ENCODE peak calls at places on chromosome 4, in seven cellular contexts. C is mesothelial cell of epicardium; J is astrocyte; V is ovary; O is pancreas; H is CD4-positive, alpha-beta T cell; P is breast epithelium. I is an unnamed sample.

GRCh38 chr4:183362916-183363542 is 40.8 kb upstream of the CLDN24 start:
- DNase-seq in C (no peak), J (peak), V (no peak), O (no peak), H (no peak), P (no peak), I (no peak)

GRCh38 chr4:144578681-144579080 is 67.3 kb upstream of the HHIP start:
- DNase-seq in C (no peak), J (peak), V (no peak), O (no peak), H (no peak), P (no peak), I (no peak)

GRCh38 chr4:6986067-6986780 is 56.9 kb upstream of the TADA2B start:
- DNase-seq in C (no peak), J (peak), V (no peak), O (no peak), H (no peak), P (no peak), I (no peak)

GRCh38 chr4:121096629-121097028 is 24.3 kb upstream of the NDNF start:
- DNase-seq in C (no peak), J (peak), V (no peak), O (no peak), H (no peak), P (no peak), I (no peak)

GRCh38 chr4:96983830-96984229 is 1143.9 kb downstream of the PDHA2 start:
- DNase-seq in C (no peak), J (no peak), V (no peak), O (no peak), H (no peak), P (no peak), I (no peak)

GRCh38 chr4:8906668-8906970 is 35.0 kb upstream of the HMX1 start:
- DNase-seq in C (no peak), J (no peak), V (no peak), O (no peak), H (no peak), P (peak), I (peak)

GRCh38 chr4:161248880-161249279 is 914.9 kb downstream of the FSTL5 start:
- DNase-seq in C (no peak), J (no peak), V (no peak), O (no peak), H (no peak), P (no peak), I (no peak)

GRCh38 chr4:180636696-180637095 is 1606.5 kb upstream of the TENM3 start:
- DNase-seq in C (no peak), J (peak), V (no peak), O (no peak), H (no peak), P (no peak), I (no peak)

GRCh38 chr4:106444557-106444956 is 76.0 kb upstream of the GIMD1 start:
- DNase-seq in C (no peak), J (peak), V (no peak), O (no peak), H (no peak), P (no peak), I (no peak)

GRCh38 chr4:5162909-5163508 is 111.7 kb downstream of the STK32B start:
- DNase-seq in C (no peak), J (no peak), V (no peak), O (no peak), H (no peak), P (no peak), I (no peak)

GRCh38 chr4:6241062-6241845 is 28.4 kb upstream of the WFS1 start:
- DNase-seq in C (no peak), J (no peak), V (no peak), O (no peak), H (no peak), P (no peak), I (no peak)

GRCh38 chr4:121720109-121720508 is 23.3 kb upstream of the ANXA5 start:
- DNase-seq in C (no peak), J (peak), V (no peak), O (no peak), H (no peak), P (no peak), I (no peak)

GRCh38 chr4:74449571-74450297 is 4.8 kb downstream of the AREG start:
- DNase-seq in C (no peak), J (peak), V (no peak), O (no peak), H (no peak), P (no peak), I (no peak)

DNA sequence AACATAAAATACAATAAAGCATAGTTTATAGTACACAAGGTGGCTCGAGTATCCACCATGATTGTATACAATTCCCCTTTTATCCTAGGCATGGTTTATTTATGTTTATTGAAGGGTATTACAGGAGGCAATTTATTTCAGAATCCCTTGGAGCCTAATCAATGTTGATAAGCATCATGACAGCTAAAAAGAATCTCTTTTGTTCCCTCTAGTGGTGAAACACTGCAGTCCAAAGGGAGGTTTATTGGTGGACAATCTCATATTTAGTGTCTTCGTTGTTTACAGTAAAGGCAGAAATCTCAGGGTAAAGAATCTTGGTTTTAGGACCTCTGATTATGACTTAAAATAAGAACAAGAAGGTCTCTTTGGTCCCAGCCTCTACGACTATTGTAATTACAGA is 1712.5 kb downstream of the C4orf33 start:
- DNase-seq in C (no peak), J (no peak), V (no peak), O (no peak), H (no peak), P (no peak), I (no peak)
- TF ChIP-seq CTCF in C (peak), J (peak), V (no peak), O (peak), H (no peak), P (no peak), I (no peak)

GRCh38 chr4:103634236-103634635 is 85.5 kb downstream of the TACR3 start:
- DNase-seq in C (no peak), J (no peak), V (no peak), O (no peak), H (no peak), P (no peak), I (no peak)
- TF ChIP-seq CTCF in C (no peak), J (no peak), V (no peak), O (no peak), H (no peak), P (no peak), I (no peak)

DNA sequence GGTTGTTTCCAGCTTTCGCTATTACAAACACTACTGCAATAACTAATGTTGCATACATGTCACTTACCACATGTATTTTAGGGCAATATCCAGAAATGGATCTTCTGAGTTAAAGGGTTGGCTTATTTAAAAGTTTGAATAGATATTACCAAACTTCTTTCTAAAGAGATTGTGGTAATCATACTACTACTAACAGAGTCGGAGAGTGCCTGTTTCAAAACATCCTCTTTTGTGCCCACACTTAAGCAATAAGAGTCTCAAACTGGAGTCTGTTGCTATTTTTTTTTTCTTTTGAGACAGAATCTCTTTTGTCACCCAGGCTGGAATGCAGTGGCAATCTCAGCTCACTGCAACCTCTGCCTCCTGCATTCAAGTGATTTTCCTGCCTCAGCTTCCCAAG is 35.8 kb downstream of the FGFBP1 start:
- DNase-seq in C (no peak), J (no peak), V (no peak), O (no peak), H (no peak), P (no peak), I (no peak)
- TF ChIP-seq CTCF in C (no peak), J (no peak), V (no peak), O (no peak), H (no peak), P (no peak), I (no peak)

DNA sequence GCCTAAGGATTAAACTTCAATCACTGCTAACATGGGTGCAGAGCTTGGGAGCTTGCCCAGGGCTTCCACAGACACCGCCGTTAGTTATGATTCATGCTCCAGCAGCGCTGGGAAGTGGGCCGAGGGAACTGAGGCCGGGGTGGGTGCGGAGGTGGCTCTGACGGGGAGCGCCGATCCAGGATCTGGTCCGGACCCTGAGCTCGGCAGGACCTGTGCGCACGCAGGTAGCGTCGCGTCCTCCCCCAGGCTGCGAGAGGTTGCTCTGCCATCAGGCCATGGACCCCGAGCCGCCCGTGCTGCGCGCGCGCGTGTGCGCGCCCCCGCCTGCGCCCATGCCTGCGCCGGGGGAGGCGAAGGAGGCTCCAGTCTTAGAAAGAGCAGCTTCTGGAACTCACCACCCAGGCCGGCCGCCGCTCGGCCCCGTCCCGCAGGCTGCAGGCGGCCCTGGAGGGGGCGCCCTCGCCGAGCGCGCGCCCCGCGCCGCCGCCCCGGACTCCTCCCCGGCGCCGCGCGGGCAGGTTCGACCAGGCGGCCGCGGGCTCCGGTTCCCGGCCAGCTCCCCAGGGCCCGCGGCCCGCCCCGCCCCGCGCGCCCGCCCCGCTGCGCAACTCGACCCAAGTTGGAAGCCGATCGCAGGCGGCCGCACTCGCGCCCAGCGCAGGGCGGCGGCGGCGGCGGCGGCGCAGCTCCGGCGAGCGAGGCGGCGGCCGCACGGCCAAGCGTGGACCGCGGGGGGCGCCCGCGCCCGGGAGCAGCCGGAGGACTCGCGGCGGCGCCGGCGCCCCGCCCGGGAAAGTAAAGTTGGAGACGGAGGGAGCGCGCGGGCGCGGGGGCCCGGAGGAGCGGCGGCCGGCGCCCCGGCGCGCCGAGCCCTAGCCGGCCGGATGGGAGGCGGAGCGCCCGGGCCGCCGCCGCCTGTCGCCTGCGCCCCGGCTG is 646 bp upstream of the ADRA2C start:
- DNase-seq in C (peak), J (peak), V (peak), O (peak), H (no peak), P (no peak), I (no peak)
- TF ChIP-seq CTCF in C (no peak), J (no peak), V (no peak), O (no peak), H (no peak), P (no peak), I (no peak)

GRCh38 chr4:53490965-53491622 is 100.2 kb downstream of the LNX1 start:
- DNase-seq in C (no peak), J (peak), V (no peak), O (no peak), H (no peak), P (no peak), I (no peak)
- TF ChIP-seq CTCF in C (peak), J (peak), V (peak), O (peak), H (no peak), P (peak), I (peak)

DNA sequence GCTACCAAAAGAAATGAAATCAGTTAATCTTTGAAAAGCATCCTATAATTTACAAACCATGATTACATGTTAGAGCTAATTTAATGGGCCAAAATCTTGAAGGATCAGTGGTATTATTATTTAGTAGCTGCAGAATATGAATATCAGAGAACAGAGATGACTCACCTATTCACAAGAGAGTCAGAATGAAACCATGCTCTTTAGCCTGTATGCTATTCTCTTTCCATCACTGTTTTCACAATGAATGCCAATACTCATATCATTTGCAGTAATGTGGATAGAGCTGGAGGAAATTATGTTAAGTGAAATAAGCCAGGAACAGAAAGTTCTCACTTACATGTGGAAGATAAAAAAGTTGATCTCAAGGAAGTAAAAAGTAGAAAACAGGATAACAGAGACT is 414.1 kb downstream of the CENPC start:
- DNase-seq in C (no peak), J (peak), V (no peak), O (no peak), H (no peak), P (no peak), I (no peak)
- TF ChIP-seq CTCF in C (no peak), J (no peak), V (no peak), O (no peak), H (no peak), P (no peak), I (no peak)

I was measured in suprapubic skin.